ENCODE peak calls at places on chromosomes 4 and X, in six cellular contexts. F, S, Y, R, X and N are unnamed samples.

GRCh38 chr4:149897784-149898183 is 82.1 kb upstream of the IQCM start:
- DNase-seq in R (no peak), F (no peak), X (no peak), Y (no peak), S (peak; percentile 34), N (peak; percentile 52)

GRCh38 chr4:81227138-81227537 is 12.1 kb upstream of the PRKG2 start:
- DNase-seq in Y (no peak), S (no peak), R (no peak), F (no peak), X (no peak), N (no peak)

GRCh38 chrX:39811391-39811790 is 286.4 kb downstream of the BCOR start:
- DNase-seq in Y (no peak), S (no peak), X (no peak), R (no peak), F (no peak), N (no peak)

GRCh38 chrX:153398275-153398960 is 2.7 kb downstream of the PNMA6E start:
- DNase-seq in X (no peak), R (no peak), Y (no peak), S (no peak), F (no peak), N (no peak)

GRCh38 chrX:82141942-82142341 is 940.0 kb downstream of the SH3BGRL start:
- DNase-seq in F (no peak), R (no peak), Y (no peak), S (no peak), X (no peak), N (no peak)

GRCh38 chrX:131671714-131672113 is 127.8 kb downstream of the OR13H1 start:
- DNase-seq in S (no peak), R (peak; percentile 63), Y (no peak), F (no peak), X (no peak), N (no peak)

GRCh38 chr4:138633505-138633904 is 382.1 kb upstream of the NOCT start:
- DNase-seq in R (no peak), Y (no peak), F (no peak), X (no peak), S (no peak), N (no peak)

GRCh38 chrX:10755477-10756334 is 135.3 kb upstream of the MID1 start:
- DNase-seq in X (no peak), S (peak; percentile 89), F (peak; percentile 20), Y (no peak), R (peak; percentile 5), N (no peak)

GRCh38 chrX:53294024-53294648 is 12.8 kb upstream of the IQSEC2 start:
- DNase-seq in F (no peak), S (no peak), X (no peak), Y (no peak), R (no peak), N (no peak)

GRCh38 chrX:1601051-1601767 is 9.8 kb downstream of the AKAP17A start:
- DNase-seq in X (no peak), S (no peak), R (no peak), Y (no peak), F (no peak), N (no peak)

GRCh38 chrX:12974797-12975669 is at the start of gene TMSB4X:
- DNase-seq in S (peak; percentile 82), F (peak; percentile 78), R (peak; percentile 77), X (peak; percentile 84), Y (peak; percentile 83), N (peak; percentile 35)

DNA sequence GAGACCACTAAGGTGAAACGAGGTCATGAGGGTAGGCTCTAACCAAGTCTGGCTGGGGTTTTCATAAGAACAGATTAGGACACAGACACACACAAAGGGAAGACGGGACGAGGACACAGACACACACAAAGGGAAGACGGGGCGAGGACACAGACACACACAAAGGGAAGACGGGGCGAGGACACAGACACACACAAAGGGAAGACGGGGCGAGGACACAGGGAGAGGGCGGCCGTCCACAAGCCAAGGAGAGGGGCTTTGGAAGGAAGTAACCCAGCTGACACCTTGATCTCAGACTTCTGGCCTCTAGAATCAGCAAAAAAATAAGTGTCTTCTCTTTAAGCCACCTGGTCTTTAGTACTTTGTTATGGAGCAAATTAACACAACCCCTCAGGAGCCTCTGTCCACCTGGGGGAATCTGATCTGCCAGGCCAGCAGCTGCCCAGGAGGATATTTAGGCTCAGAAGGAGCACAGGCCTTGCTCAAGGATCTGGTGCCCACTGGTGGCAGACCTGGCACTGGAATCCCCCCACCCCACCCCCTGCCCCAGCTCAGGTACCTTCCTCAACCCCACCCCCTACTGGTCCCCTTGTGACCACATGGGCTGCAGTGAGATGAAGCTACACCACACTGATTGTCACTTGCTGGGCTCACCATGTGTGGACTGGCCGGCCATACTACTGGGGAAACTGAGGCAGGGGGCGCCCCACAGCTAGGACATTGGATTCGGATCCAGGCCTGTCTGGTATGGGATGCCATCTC is 2.8 kb downstream of the ABLIM2 start:
- DNase-seq in Y (no peak), X (no peak), R (no peak), F (no peak), S (peak; percentile 33), N (no peak)
- TF ChIP-seq CTCF in Y (no peak), X (no peak), R (no peak), F (no peak), S (peak; percentile 34), N (no peak)

DNA sequence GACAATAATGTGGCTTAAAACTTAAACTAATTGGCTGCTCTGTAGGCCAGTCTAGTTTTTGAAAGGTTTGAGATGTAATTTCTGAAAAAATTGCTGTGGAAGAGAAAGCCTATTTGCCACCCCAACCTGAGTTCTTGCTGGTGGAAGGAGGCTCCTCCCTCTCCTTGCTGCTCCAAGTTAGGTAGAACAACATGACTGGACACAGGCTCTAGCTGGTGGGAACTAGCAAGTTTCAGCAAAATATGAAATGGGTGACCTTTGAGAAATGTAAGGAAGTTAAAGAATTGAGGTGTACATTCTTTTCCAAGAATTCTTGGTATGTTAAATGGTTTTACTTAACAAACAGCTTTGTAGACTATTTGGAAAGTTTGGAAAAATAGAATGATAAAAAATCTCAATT is 8.0 kb downstream of the RPL34 start:
- DNase-seq in S (no peak), R (no peak), Y (no peak), X (no peak), F (no peak), N (no peak)
- H3K36me3 ChIP-seq in S (peaks cover 89% of the 10 kb centered on the region), R (peaks cover 7% of the 10 kb centered on the region), Y (peaks cover 100% of the 10 kb centered on the region), X (peaks cover 46% of the 10 kb centered on the region), F (peaks cover 95% of the 10 kb centered on the region), N (peaks cover 19% of the 10 kb centered on the region)

GRCh38 chr4:83170952-83171399 is 56.4 kb upstream of the PLAC8 start:
- DNase-seq in Y (no peak), R (no peak), S (no peak), X (no peak), F (no peak), N (peak; percentile 45)
- TF ChIP-seq CTCF in Y (no peak), R (no peak), S (no peak), X (no peak), F (no peak), N (no peak)

DNA sequence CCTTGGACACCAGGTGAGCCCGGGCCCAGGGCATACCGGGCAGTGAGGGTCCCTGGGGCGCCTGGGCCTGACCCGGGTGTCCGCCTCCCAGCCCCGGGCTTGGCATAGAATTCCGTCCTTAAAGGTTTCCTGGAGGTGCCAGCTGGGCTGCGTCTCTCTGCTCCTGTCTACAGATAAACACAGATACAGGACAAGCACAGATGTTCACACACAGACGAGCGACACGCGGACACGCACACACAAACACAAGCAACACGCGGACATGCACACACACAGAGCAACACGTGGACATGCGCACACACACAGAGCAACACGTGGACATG is 18.5 kb upstream of the ADD1 start:
- DNase-seq in F (peak; percentile 11), X (no peak), S (no peak), R (no peak), Y (no peak), N (no peak)
- H3K36me3 ChIP-seq in F (peaks cover 81% of the 10 kb centered on the region), X (peaks cover 4% of the 10 kb centered on the region), S (no peaks in the 10 kb centered on the region), R (no peaks in the 10 kb centered on the region), Y (peaks cover 94% of the 10 kb centered on the region), N (peaks cover 61% of the 10 kb centered on the region)